ENCODE peak calls at places on chromosomes 6 and 20, in ten cellular contexts. F is IMR-90, E is fibroblast of lung, A is hepatocyte, L is SK-N-SH, M is neural progenitor cell, R is GM23338, U is MM.1S, Y is keratinocyte, B is OCI-LY7. G is an unnamed sample.

GRCh38 chr6:4346659-4347333 is 211.4 kb upstream of the ECI2 start:
- DNase-seq in F (peak; percentile 39), E (peak; percentile 39), A (no peak), L (no peak), M (no peak), R (no peak), U (no peak), Y (no peak), B (no peak), G (no peak)

GRCh38 chr6:156748504-156748903 is 28.7 kb upstream of the ARID1B start:
- DNase-seq in F (no peak), E (no peak), A (no peak), L (no peak), M (no peak), R (no peak), U (no peak), Y (no peak), B (no peak), G (no peak)

GRCh38 chr6:167045828-167046580 is 46.8 kb downstream of the CEP43 start:
- DNase-seq in F (no peak), E (no peak), A (no peak), L (no peak), M (no peak), R (peak; percentile 39), U (peak; percentile 6), Y (no peak), B (peak; percentile 50), G (no peak)

GRCh38 chr6:10276106-10276505 is 138.8 kb downstream of the TFAP2A start:
- DNase-seq in F (peak; percentile 31), E (peak; percentile 76), A (no peak), L (no peak), M (no peak), R (no peak), U (no peak), Y (no peak), B (no peak), G (no peak)

GRCh38 chr6:16634855-16635254 is 126.4 kb downstream of the ATXN1 start:
- DNase-seq in F (no peak), E (no peak), A (no peak), L (no peak), M (no peak), R (no peak), U (no peak), Y (no peak), B (no peak), G (no peak)

GRCh38 chr6:33144373-33144772 is 47.9 kb downstream of the COL11A2 start:
- DNase-seq in F (no peak), E (peak; percentile 5), A (no peak), L (no peak), M (no peak), R (no peak), U (no peak), Y (no peak), B (no peak), G (peak; percentile 14)

GRCh38 chr6:168371989-168372711 is 52.6 kb upstream of the DACT2 start:
- DNase-seq in F (no peak), E (no peak), A (no peak), L (no peak), M (no peak), R (no peak), U (no peak), Y (no peak), B (no peak), G (no peak)

GRCh38 chr6:167134448-167135328 is 11.8 kb downstream of the CCR6 start:
- DNase-seq in F (no peak), E (no peak), A (peak; percentile 66), L (no peak), M (no peak), R (no peak), U (no peak), Y (no peak), B (no peak), G (no peak)

GRCh38 chr6:7787137-7787575 is 61.3 kb downstream of the BMP6 start:
- DNase-seq in F (peak; percentile 74), E (peak; percentile 95), A (peak; percentile 13), L (no peak), M (no peak), R (no peak), U (no peak), Y (no peak), B (no peak), G (peak; percentile 25)

GRCh38 chr6:106247733-106248132 is 77.8 kb downstream of the ATG5 start:
- DNase-seq in F (no peak), E (no peak), A (no peak), L (no peak), M (no peak), R (no peak), U (no peak), Y (no peak), B (no peak), G (no peak)

GRCh38 chr20:46959081-46959692 is 64.5 kb downstream of the EYA2 start:
- DNase-seq in F (peak; percentile 99), E (peak; percentile 98), A (no peak), L (no peak), M (no peak), R (no peak), U (no peak), Y (no peak), B (no peak), G (no peak)

GRCh38 chr20:10609276-10609675 is 64.5 kb downstream of the JAG1 start:
- DNase-seq in F (peak; percentile 86), E (peak; percentile 75), A (no peak), L (no peak), M (no peak), R (no peak), U (no peak), Y (no peak), B (no peak), G (no peak)

GRCh38 chr6:71187136-71187535 is 101.5 kb upstream of the OGFRL1 start:
- DNase-seq in F (no peak), E (no peak), A (no peak), L (no peak), M (no peak), R (no peak), U (no peak), Y (no peak), B (no peak), G (no peak)

GRCh38 chr20:44633187-44633851 is 18.2 kb downstream of the ADA start:
- DNase-seq in F (no peak), E (no peak), A (no peak), L (no peak), M (no peak), R (no peak), U (no peak), Y (no peak), B (no peak), G (no peak)

GRCh38 chr6:96948631-96949030 is 24.1 kb downstream of the KLHL32 start:
- DNase-seq in F (no peak), E (no peak), A (no peak), L (no peak), M (no peak), R (no peak), U (no peak), Y (no peak), B (no peak), G (no peak)

GRCh38 chr6:149751239-149751638 is 1.7 kb downstream of the PCMT1 start:
- DNase-seq in F (no peak), E (no peak), A (no peak), L (no peak), M (no peak), R (no peak), U (no peak), Y (no peak), B (no peak), G (no peak)
- H4K20me1 ChIP-seq in F (peaks cover 29% of the 10 kb centered on the region), E (no peaks in the 10 kb centered on the region), A (no peaks in the 10 kb centered on the region), L (peaks cover 28% of the 10 kb centered on the region), M (peaks cover 26% of the 10 kb centered on the region), R (peaks cover 19% of the 10 kb centered on the region), U (no peaks in the 10 kb centered on the region), Y (no peaks in the 10 kb centered on the region), B (peaks cover 18% of the 10 kb centered on the region), G (no peaks in the 10 kb centered on the region)

GRCh38 chr20:62933966-62934365 is 4.0 kb upstream of the GID8 start:
- DNase-seq in F (no peak), E (no peak), A (no peak), L (no peak), M (no peak), R (no peak), U (no peak), Y (no peak), B (no peak), G (no peak)
- H4K20me1 ChIP-seq in F (peaks cover 75% of the 10 kb centered on the region), E (no peaks in the 10 kb centered on the region), A (peaks cover 43% of the 10 kb centered on the region), L (peaks cover 67% of the 10 kb centered on the region), M (peaks cover 87% of the 10 kb centered on the region), R (peaks cover 47% of the 10 kb centered on the region), U (peaks cover 15% of the 10 kb centered on the region), Y (no peaks in the 10 kb centered on the region), B (peaks cover 18% of the 10 kb centered on the region), G (no peaks in the 10 kb centered on the region)

GRCh38 chr6:90026216-90026615 is 131.9 kb downstream of the GJA10 start:
- DNase-seq in F (no peak), E (no peak), A (no peak), L (no peak), M (no peak), R (no peak), U (no peak), Y (no peak), B (no peak), G (no peak)

GRCh38 chr6:90028995-90029635 is 134.8 kb downstream of the GJA10 start:
- DNase-seq in F (no peak), E (no peak), A (no peak), L (no peak), M (no peak), R (peak; percentile 21), U (no peak), Y (no peak), B (no peak), G (no peak)

GRCh38 chr6:90025418-90026089 is 131.3 kb downstream of the GJA10 start:
- DNase-seq in F (peak; percentile 97), E (peak; percentile 92), A (peak; percentile 55), L (peak; percentile 59), M (no peak), R (no peak), U (no peak), Y (no peak), B (no peak), G (no peak)

GRCh38 chr6:90027004-90027403 is 132.7 kb downstream of the GJA10 start:
- DNase-seq in F (no peak), E (no peak), A (no peak), L (no peak), M (no peak), R (no peak), U (no peak), Y (no peak), B (no peak), G (no peak)

GRCh38 chr6:90028080-90028778 is 134.0 kb downstream of the GJA10 start:
- DNase-seq in F (no peak), E (peak; percentile 11), A (no peak), L (peak; percentile 8), M (no peak), R (no peak), U (no peak), Y (no peak), B (no peak), G (no peak)
- H4K20me1 ChIP-seq in F (no peaks in the 10 kb centered on the region), E (no peaks in the 10 kb centered on the region), A (no peaks in the 10 kb centered on the region), L (no peaks in the 10 kb centered on the region), M (no peaks in the 10 kb centered on the region), R (no peaks in the 10 kb centered on the region), U (no peaks in the 10 kb centered on the region), Y (no peaks in the 10 kb centered on the region), B (no peaks in the 10 kb centered on the region), G (no peaks in the 10 kb centered on the region)

DNA sequence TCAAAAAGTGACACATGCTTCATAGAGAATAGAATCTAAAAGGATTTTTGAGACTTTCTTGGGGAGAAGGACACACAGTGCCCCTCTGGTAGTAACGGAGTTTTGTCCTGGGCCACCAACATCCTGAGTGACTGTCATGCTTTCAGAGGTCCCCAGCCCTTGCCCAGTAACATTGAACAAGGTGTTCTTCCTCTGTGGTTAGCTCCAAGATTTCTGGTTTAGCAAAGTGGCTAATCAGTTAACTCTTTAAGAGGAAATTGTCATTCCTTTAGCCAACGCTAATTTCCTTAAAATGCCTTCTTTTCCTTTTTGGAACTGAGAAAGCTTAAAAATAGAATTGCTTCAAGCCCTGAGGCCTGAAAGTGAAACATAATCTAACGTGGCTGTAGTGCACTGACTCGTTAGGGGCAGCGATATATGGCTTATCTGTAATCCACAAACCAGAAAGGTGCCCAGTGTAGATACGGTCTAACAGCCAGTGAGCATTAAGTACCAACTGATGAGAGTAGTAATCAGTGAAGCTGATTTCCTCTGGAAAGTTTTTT is 7.8 kb downstream of the E2F3 start:
- DNase-seq in F (no peak), E (peak; percentile 7), A (no peak), L (no peak), M (no peak), R (no peak), U (peak; percentile 75), Y (no peak), B (peak; percentile 47), G (peak; percentile 50)
- H4K20me1 ChIP-seq in F (peaks cover 76% of the 10 kb centered on the region), E (no peaks in the 10 kb centered on the region), A (peaks cover 8% of the 10 kb centered on the region), L (peaks cover 99% of the 10 kb centered on the region), M (peaks cover 100% of the 10 kb centered on the region), R (peaks cover 90% of the 10 kb centered on the region), U (no peaks in the 10 kb centered on the region), Y (peaks cover 16% of the 10 kb centered on the region), B (peaks cover 82% of the 10 kb centered on the region), G (peaks cover 3% of the 10 kb centered on the region)